ENCODE peak calls at places on chromosomes 7 and 10, in ten cellular contexts. X is activated CD4-positive, alpha-beta T cell treated with anti-CD3 and anti-CD28 coated beads, Interleukin-2, amount 50 U/mL, for 4 hours; N is left ventricle myocardium inferior; L is RCC 7860; I is ovary; G is stimulated activated CD4-positive, alpha-beta T cell treated with anti-CD3 and anti-CD28 coated beads, Interleukin-4, amount 100 ng/mL, for 1 hour; S is natural killer cell; V is iris pigment epithelial cell; Q is GM12892; A is brain microvascular endothelial cell. Y is an unnamed sample.

GRCh38 chr7:34486371-34486770 is 171.6 kb upstream of the NPSR1 start:
- DNase-seq in X (no peak), N (no peak), L (no peak), I (no peak), G (no peak), S (no peak), V (no peak), Q (no peak), A (no peak), Y (no peak)

GRCh38 chr7:55307123-55307916 is 57.8 kb upstream of the LANCL2 start:
- DNase-seq in X (no peak), N (no peak), L (no peak), I (no peak), G (no peak), S (no peak), V (peak), Q (no peak), A (peak), Y (no peak)

GRCh38 chr7:151139071-151139521 is 28.4 kb downstream of the GBX1 start:
- DNase-seq in X (no peak), N (no peak), L (no peak), I (no peak), G (no peak), S (peak), V (no peak), Q (peak), A (no peak), Y (no peak)

GRCh38 chr7:134935701-134936100 is 50.6 kb upstream of the AGBL3 start:
- DNase-seq in X (no peak), N (no peak), L (no peak), I (no peak), G (no peak), S (no peak), V (peak), Q (no peak), A (no peak), Y (no peak)

GRCh38 chr10:86056632-86057031 is 310.0 kb downstream of the GRID1 start:
- DNase-seq in X (no peak), N (no peak), L (no peak), I (no peak), G (no peak), S (no peak), V (no peak), Q (no peak), A (no peak), Y (no peak)

GRCh38 chr7:1040790-1041189 is 3.6 kb upstream of the GPR146 start:
- DNase-seq in X (no peak), N (no peak), L (no peak), I (peak), G (no peak), S (no peak), V (peak), Q (no peak), A (peak), Y (no peak)

GRCh38 chr7:80139179-80139578 is 4.5 kb downstream of the GNAI1 start:
- DNase-seq in X (no peak), N (no peak), L (no peak), I (no peak), G (no peak), S (no peak), V (no peak), Q (no peak), A (no peak), Y (no peak)

GRCh38 chr7:158685727-158686126 is 18.9 kb downstream of the NCAPG2 start:
- DNase-seq in X (no peak), N (no peak), L (no peak), I (no peak), G (no peak), S (no peak), V (peak), Q (no peak), A (no peak), Y (no peak)

GRCh38 chr10:79409038-79410035 is 36.1 kb downstream of the ZCCHC24 start:
- DNase-seq in X (no peak), N (no peak), L (no peak), I (peak), G (no peak), S (no peak), V (no peak), Q (no peak), A (no peak), Y (no peak)

GRCh38 chr7:43522406-43523156 is 60.3 kb upstream of the STK17A start:
- DNase-seq in X (no peak), N (no peak), L (peak), I (no peak), G (no peak), S (no peak), V (peak), Q (no peak), A (peak), Y (peak)

GRCh38 chr7:54080971-54081370 is 461.2 kb upstream of the VSTM2A start:
- DNase-seq in X (no peak), N (no peak), L (no peak), I (no peak), G (no peak), S (no peak), V (no peak), Q (no peak), A (no peak), Y (no peak)

GRCh38 chr10:73553316-73553715 is 37.8 kb downstream of the USP54 start:
- DNase-seq in X (no peak), N (peak), L (no peak), I (no peak), G (no peak), S (no peak), V (no peak), Q (no peak), A (no peak), Y (no peak)

GRCh38 chr10:123995082-123995460 is 98.3 kb downstream of the CHST15 start:
- DNase-seq in X (no peak), N (no peak), L (peak), I (peak), G (no peak), S (no peak), V (no peak), Q (no peak), A (peak), Y (no peak)

GRCh38 chr10:30027057-30028005 is 32.1 kb downstream of the JCAD start:
- DNase-seq in X (peak), N (peak), L (no peak), I (peak), G (peak), S (peak), V (peak), Q (peak), A (peak), Y (peak)

GRCh38 chr10:101233443-101233842 is 4.2 kb upstream of the LBX1 start:
- DNase-seq in X (no peak), N (no peak), L (no peak), I (no peak), G (no peak), S (no peak), V (no peak), Q (no peak), A (no peak), Y (no peak)

GRCh38 chr7:30510124-30511074 is 5.8 kb upstream of the GGCT start:
- DNase-seq in X (peak), N (no peak), L (peak), I (no peak), G (peak), S (no peak), V (peak), Q (no peak), A (no peak), Y (no peak)

GRCh38 chr10:128130051-128130450 is 3.8 kb upstream of the MKI67 start:
- DNase-seq in X (no peak), N (no peak), L (peak), I (no peak), G (no peak), S (no peak), V (peak), Q (no peak), A (no peak), Y (no peak)

GRCh38 chr7:99092064-99092720 is 51.7 kb downstream of the SMURF1 start:
- DNase-seq in X (no peak), N (no peak), L (no peak), I (no peak), G (no peak), S (no peak), V (no peak), Q (no peak), A (no peak), Y (no peak)

GRCh38 chr7:150934045-150934766 is 43.9 kb downstream of the KCNH2 start:
- DNase-seq in X (no peak), N (no peak), L (no peak), I (no peak), G (no peak), S (no peak), V (no peak), Q (no peak), A (no peak), Y (no peak)

GRCh38 chr10:54133201-54133600 is 667.8 kb downstream of the PCDH15 start:
- DNase-seq in X (no peak), N (no peak), L (no peak), I (no peak), G (no peak), S (no peak), V (no peak), Q (no peak), A (no peak), Y (no peak)

GRCh38 chr10:28036587-28036986 is 37.7 kb upstream of the ODAD2 start:
- DNase-seq in X (no peak), N (no peak), L (peak), I (no peak), G (no peak), S (no peak), V (peak), Q (no peak), A (peak), Y (no peak)

GRCh38 chr7:12882710-12883109 is 195.3 kb downstream of the ARL4A start:
- DNase-seq in X (no peak), N (no peak), L (no peak), I (no peak), G (no peak), S (no peak), V (no peak), Q (no peak), A (no peak), Y (no peak)

GRCh38 chr7:1810521-1810920 is 140.4 kb downstream of the ELFN1 start:
- DNase-seq in X (no peak), N (no peak), L (no peak), I (no peak), G (no peak), S (no peak), V (no peak), Q (no peak), A (no peak), Y (no peak)

GRCh38 chr10:87960230-87960629 is 96.8 kb downstream of the PTEN start:
- DNase-seq in X (no peak), N (no peak), L (no peak), I (no peak), G (no peak), S (no peak), V (peak), Q (no peak), A (peak), Y (no peak)

Y was measured in keratinocyte.